ENCODE peak calls at places on chromosomes 1 and 21, in nine cellular contexts. X is ELR; J is stimulated activated CD4-positive, alpha-beta T cell treated with anti-CD3 and anti-CD28 coated beads, Interleukin-1b, Interleukin-23, amount 100 ng/mL, for 4 hours; W is EH; K is fibroblast of pulmonary artery; Y is progenitor cell of endocrine pancreas; B is HuH-7; Z is naive thymus-derived CD8-positive, alpha-beta T cell; N is RCC 7860. G is an unnamed sample.
A peak's percentile ranks its signal among the peaks of the same experiment; 100 is the strongest.

GRCh38 chr1:116508984-116509980 is 61.5 kb downstream of the CD58 start:
- DNase-seq in J (no peak), Y (no peak), X (peak; percentile 87), W (peak; percentile 94), N (peak; percentile 93), B (no peak), K (peak; percentile 85), Z (no peak), G (no peak)

GRCh38 chr1:184437306-184437705 is 50.5 kb downstream of the C1orf21 start:
- DNase-seq in X (no peak), N (no peak), Y (no peak), J (no peak), K (no peak), B (no peak), Z (no peak), W (no peak), G (no peak)

GRCh38 chr1:79790950-79791349 is 784.4 kb upstream of the ADGRL4 start:
- DNase-seq in J (no peak), B (peak; percentile 5), X (no peak), Y (no peak), N (no peak), W (no peak), Z (no peak), K (peak; percentile 20), G (no peak)

GRCh38 chr1:111179968-111180533 is 20.4 kb downstream of the DENND2D start:
- DNase-seq in B (no peak), N (no peak), W (no peak), X (no peak), K (no peak), Y (no peak), J (no peak), Z (no peak), G (peak; percentile 0)

GRCh38 chr1:38073926-38074677 is 27.5 kb upstream of the POU3F1 start:
- DNase-seq in Y (no peak), N (no peak), Z (no peak), B (no peak), W (peak; percentile 7), J (no peak), X (no peak), K (no peak), G (no peak)

GRCh38 chr1:33039840-33040239 is 3.2 kb upstream of the AK2 start:
- DNase-seq in X (no peak), J (no peak), B (no peak), Y (no peak), Z (no peak), N (no peak), K (no peak), W (no peak), G (no peak)

GRCh38 chr1:20974069-20974468 is 187.0 kb upstream of the HP1BP3 start:
- DNase-seq in J (no peak), Z (no peak), Y (no peak), K (no peak), X (peak; percentile 74), B (no peak), N (no peak), W (peak; percentile 91), G (no peak)

GRCh38 chr1:233081686-233082085 is 131.3 kb downstream of the NTPCR start:
- DNase-seq in K (peak; percentile 9), B (no peak), Z (no peak), W (peak; percentile 43), N (no peak), Y (no peak), X (peak; percentile 79), J (no peak), G (no peak)

GRCh38 chr1:177983824-177984528 is 14.1 kb upstream of the SEC16B start:
- DNase-seq in Z (no peak), J (no peak), W (peak; percentile 91), K (peak; percentile 95), N (peak; percentile 70), B (no peak), X (peak; percentile 92), Y (no peak), G (no peak)

GRCh38 chr1:183287191-183287675 is 101.2 kb downstream of the LAMC2 start:
- DNase-seq in Y (no peak), Z (no peak), X (no peak), B (no peak), J (no peak), K (peak; percentile 92), W (no peak), N (no peak), G (no peak)

GRCh38 chr1:89125571-89126233 is at the start of gene GBP2:
- DNase-seq in W (peak; percentile 80), J (peak; percentile 23), N (peak; percentile 53), K (peak; percentile 82), Z (no peak), Y (no peak), B (peak; percentile 34), X (peak; percentile 75), G (no peak)

GRCh38 chr1:116556289-116557006 is 14.4 kb downstream of the CD58 start:
- DNase-seq in B (no peak), Z (no peak), N (peak; percentile 95), Y (no peak), K (peak; percentile 97), J (peak; percentile 51), X (peak; percentile 92), W (peak; percentile 54), G (no peak)

GRCh38 chr1:219143735-219144134 is 29.9 kb upstream of the LYPLAL1 start:
- DNase-seq in Z (no peak), J (no peak), N (peak; percentile 7), X (peak; percentile 66), B (no peak), K (peak; percentile 61), Y (no peak), W (peak; percentile 51), G (no peak)

GRCh38 chr1:34199927-34200326 is 23.2 kb downstream of the C1orf94 start:
- DNase-seq in N (peak; percentile 48), B (no peak), Y (no peak), J (no peak), X (peak; percentile 16), K (no peak), W (peak; percentile 13), Z (no peak), G (no peak)

GRCh38 chr1:30695481-30695880 is 27.9 kb downstream of the MATN1 start:
- DNase-seq in Z (no peak), W (peak; percentile 69), B (no peak), Y (no peak), N (no peak), K (no peak), X (no peak), J (no peak), G (no peak)

GRCh38 chr21:32099812-32100416 is 178.9 kb downstream of the MIS18A start:
- DNase-seq in W (peak; percentile 26), N (no peak), B (no peak), X (no peak), Z (no peak), Y (no peak), K (no peak), J (no peak), G (no peak)

GRCh38 chr21:37365657-37366487 is 701 bp upstream of the DYRK1A start:
- DNase-seq in N (peak; percentile 37), X (peak; percentile 63), Z (peak; percentile 60), K (peak; percentile 66), W (peak; percentile 74), B (no peak), Y (peak; percentile 63), J (no peak), G (peak; percentile 80)

GRCh38 chr1:159983681-159984080 is 29.6 kb upstream of the SLAMF9 start:
- DNase-seq in J (no peak), Y (no peak), X (no peak), B (no peak), Z (no peak), K (no peak), N (no peak), W (no peak), G (no peak)

GRCh38 chr1:238223067-238223640 is 332.4 kb upstream of the ZP4 start:
- DNase-seq in B (no peak), Z (no peak), W (no peak), Y (no peak), J (no peak), N (peak; percentile 46), K (peak; percentile 0), X (peak; percentile 75), G (no peak)

GRCh38 chr1:29593601-29594382 is 357.5 kb downstream of the PTPRU start:
- DNase-seq in J (no peak), Y (no peak), X (peak; percentile 51), K (no peak), B (no peak), N (no peak), Z (no peak), W (no peak), G (no peak)

GRCh38 chr1:15311886-15312285 is 64.9 kb downstream of the FHAD1 start:
- DNase-seq in X (peak; percentile 46), Y (no peak), J (no peak), K (no peak), W (peak; percentile 9), Z (no peak), B (no peak), N (peak; percentile 66), G (no peak)

GRCh38 chr1:176617881-176618280 is 154.9 kb downstream of the PAPPA2 start:
- DNase-seq in N (no peak), J (no peak), W (peak; percentile 46), Y (no peak), X (no peak), Z (no peak), B (no peak), K (peak; percentile 7), G (no peak)

GRCh38 chr1:46181343-46182260 is 5.3 kb upstream of the P3R3URF start:
- DNase-seq in Y (no peak), N (peak; percentile 69), X (peak; percentile 30), J (no peak), K (peak; percentile 31), Z (no peak), W (peak; percentile 80), B (no peak), G (no peak)

GRCh38 chr1:223700942-223701637 is 11.2 kb upstream of the CAPN2 start:
- DNase-seq in B (no peak), X (peak; percentile 99), Y (no peak), W (peak; percentile 99), J (no peak), Z (no peak), K (peak; percentile 96), N (peak; percentile 99), G (no peak)

GRCh38 chr1:225446298-225446941 is 18.6 kb upstream of the LBR start:
- DNase-seq in B (no peak), J (no peak), K (no peak), W (no peak), X (no peak), Y (no peak), N (no peak), Z (no peak), G (no peak)

GRCh38 chr1:119448112-119448511 is 33.2 kb downstream of the HSD3B2 start:
- DNase-seq in K (no peak), N (no peak), Y (no peak), X (peak; percentile 1), J (no peak), Z (no peak), B (no peak), W (no peak), G (no peak)

GRCh38 chr1:3306583-3307285 is 147.7 kb upstream of the ARHGEF16 start:
- DNase-seq in B (no peak), W (peak; percentile 87), Z (no peak), J (no peak), X (peak; percentile 48), N (peak; percentile 93), Y (no peak), K (peak; percentile 72), G (no peak)

GRCh38 chr1:211685823-211686222 is 10.4 kb upstream of the NEK2 start:
- DNase-seq in B (no peak), K (no peak), N (no peak), W (no peak), Z (no peak), X (no peak), J (no peak), Y (no peak), G (no peak)

GRCh38 chr1:11134352-11135266 is 34.9 kb upstream of the EXOSC10 start:
- DNase-seq in J (no peak), Y (no peak), X (peak; percentile 73), B (no peak), Z (no peak), K (peak; percentile 26), N (peak; percentile 42), W (peak; percentile 83), G (no peak)

GRCh38 chr1:37158113-37158749 is 123.9 kb upstream of the GRIK3 start:
- DNase-seq in K (no peak), Z (no peak), Y (no peak), J (no peak), B (no peak), W (no peak), X (no peak), N (no peak), G (no peak)

GRCh38 chr1:65717815-65718454 is 74.8 kb upstream of the PDE4B start:
- DNase-seq in X (peak; percentile 71), W (peak; percentile 59), Y (no peak), B (no peak), N (no peak), K (peak; percentile 44), J (no peak), Z (no peak), G (peak; percentile 1)